ENCODE peak calls at places on chromosome 10, in nine cellular contexts. T, S, U, M, Y, O, E, L and H are unnamed samples. For H3K9me2, the result is how much of the 10 kb centered on the place peaks cover.

GRCh38 chr10:110681023-110681681 is 37.0 kb downstream of the RBM20 start:
- DNase-seq in U (peak), S (peak), O (peak), E (peak), Y (peak), T (peak), L (no peak), M (peak), H (no peak)

GRCh38 chr10:101124933-101125332 is 6.2 kb upstream of the TLX1 start:
- DNase-seq in S (no peak), U (no peak), O (no peak), Y (no peak), L (no peak), E (no peak), M (no peak), T (no peak), H (no peak)

GRCh38 chr10:21488246-21488953 is 37.1 kb downstream of the SKIDA1 start:
- DNase-seq in S (no peak), Y (no peak), T (no peak), L (no peak), U (no peak), M (no peak), O (no peak), E (no peak), H (no peak)

GRCh38 chr10:60262647-60263126 is 127.0 kb downstream of the ANK3 start:
- DNase-seq in O (no peak), S (no peak), L (no peak), Y (no peak), M (no peak), E (no peak), U (no peak), T (no peak), H (no peak)

GRCh38 chr10:127550861-127551260 is 1.8 kb downstream of the NPS start:
- DNase-seq in T (no peak), Y (no peak), L (no peak), O (no peak), E (no peak), U (peak), M (no peak), S (no peak), H (no peak)

GRCh38 chr10:104437226-104437625 is 83.6 kb downstream of the CFAP58 start:
- DNase-seq in O (no peak), U (no peak), T (no peak), L (no peak), M (no peak), Y (no peak), E (no peak), S (peak), H (no peak)

GRCh38 chr10:133262696-133263095 is 14.0 kb downstream of the ADAM8 start:
- DNase-seq in S (no peak), M (no peak), L (no peak), E (no peak), T (no peak), Y (no peak), O (no peak), U (no peak), H (no peak)

GRCh38 chr10:11863353-11864105 is 40.4 kb downstream of the PROSER2 start:
- DNase-seq in U (no peak), E (no peak), O (no peak), S (no peak), T (peak), M (no peak), Y (no peak), L (no peak), H (peak)

GRCh38 chr10:45144666-45145065 is 143.9 kb downstream of the ZNF22 start:
- DNase-seq in T (no peak), O (no peak), U (no peak), L (no peak), S (no peak), Y (no peak), M (no peak), E (no peak), H (no peak)

GRCh38 chr10:32985781-32986350 is 27.8 kb upstream of the ITGB1 start:
- DNase-seq in S (peak), T (peak), Y (no peak), E (no peak), U (peak), O (no peak), M (no peak), L (no peak), H (no peak)

GRCh38 chr10:68598978-68599753 is 39.0 kb downstream of the TET1 start:
- DNase-seq in S (peak), E (no peak), M (peak), U (peak), Y (peak), O (peak), T (no peak), L (peak), H (no peak)

GRCh38 chr10:73262880-73263279 is 10.4 kb upstream of the MRPS16 start:
- DNase-seq in M (no peak), Y (no peak), T (no peak), L (no peak), U (no peak), S (no peak), E (no peak), O (no peak), H (no peak)

GRCh38 chr10:88110822-88111221 is 247.4 kb downstream of the PTEN start:
- DNase-seq in O (no peak), Y (no peak), M (no peak), U (no peak), S (peak), E (no peak), T (peak), L (no peak), H (no peak)

GRCh38 chr10:91632671-91633550 is at the start of gene PPP1R3C:
- DNase-seq in M (peak), U (no peak), E (no peak), T (no peak), O (peak), Y (peak), L (peak), S (peak), H (peak)

GRCh38 chr10:110747609-110748464 is 103.7 kb downstream of the RBM20 start:
- DNase-seq in U (no peak), L (no peak), O (no peak), Y (no peak), S (peak), M (no peak), T (no peak), E (no peak), H (no peak)

GRCh38 chr10:110279062-110279986 is 25.4 kb downstream of the SMNDC1 start:
- DNase-seq in L (peak), U (peak), O (peak), Y (peak), S (peak), M (peak), T (peak), E (peak), H (peak)

GRCh38 chr10:91907033-91907594 is 2.2 kb downstream of the FGFBP3 start:
- DNase-seq in L (no peak), M (no peak), O (no peak), T (no peak), S (peak), E (no peak), U (no peak), Y (no peak), H (no peak)

GRCh38 chr10:98033515-98033914 is 3.1 kb upstream of the CRTAC1 start:
- DNase-seq in O (no peak), S (no peak), L (no peak), E (no peak), T (no peak), Y (no peak), U (no peak), M (no peak), H (no peak)

GRCh38 chr10:45091968-45092367 is 91.2 kb downstream of the ZNF22 start:
- DNase-seq in T (no peak), U (no peak), L (no peak), O (no peak), S (no peak), M (no peak), Y (peak), E (no peak), H (peak)

GRCh38 chr10:93745411-93746065 is 12.2 kb upstream of the LGI1 start:
- DNase-seq in O (peak), E (no peak), M (no peak), U (peak), S (peak), Y (no peak), T (peak), L (peak), H (no peak)

GRCh38 chr10:7117806-7118674 is 292.8 kb downstream of the SFMBT2 start:
- DNase-seq in U (no peak), E (no peak), M (no peak), T (no peak), L (no peak), O (no peak), Y (no peak), S (no peak), H (no peak)

GRCh38 chr10:3783721-3784432 is 1.1 kb downstream of the KLF6 start:
- DNase-seq in M (peak), O (peak), U (peak), Y (peak), T (peak), E (no peak), L (peak), S (peak), H (peak)

GRCh38 chr10:130195746-130196294 is 59.6 kb downstream of the GLRX3 start:
- DNase-seq in T (no peak), L (no peak), U (no peak), M (no peak), E (no peak), O (no peak), S (no peak), Y (no peak), H (no peak)

GRCh38 chr10:44960098-44960480 is 487 bp downstream of the RASSF4 start:
- DNase-seq in E (no peak), M (no peak), O (peak), U (no peak), T (no peak), S (no peak), Y (no peak), L (no peak), H (peak)

GRCh38 chr10:30724296-30724695 is 94.7 kb upstream of the LYZL2 start:
- DNase-seq in U (no peak), M (no peak), L (no peak), E (no peak), S (no peak), Y (no peak), T (no peak), O (no peak), H (no peak)

GRCh38 chr10:94413374-94413773 is 11.0 kb downstream of the TBC1D12 start:
- DNase-seq in L (no peak), E (no peak), U (no peak), Y (no peak), O (no peak), S (no peak), M (no peak), T (no peak), H (peak)

GRCh38 chr10:70958396-70958795 is 70.0 kb upstream of the PCBD1 start:
- DNase-seq in E (no peak), T (no peak), U (no peak), S (peak), O (no peak), Y (no peak), L (no peak), M (no peak), H (no peak)

GRCh38 chr10:47287365-47287802 is 12.6 kb upstream of the GDF10 start:
- DNase-seq in O (no peak), Y (peak), M (peak), E (no peak), S (no peak), U (peak), L (peak), T (no peak), H (no peak)

GRCh38 chr10:51800121-51800520 is 100.7 kb upstream of the CSTF2T start:
- DNase-seq in T (no peak), U (no peak), E (no peak), O (no peak), Y (no peak), S (no peak), L (no peak), M (no peak), H (no peak)

GRCh38 chr10:112159469-112159868 is 24.1 kb downstream of the GPAM start:
- DNase-seq in M (peak), E (no peak), T (no peak), L (no peak), Y (no peak), S (no peak), U (no peak), O (no peak), H (no peak)

GRCh38 chr10:60389413-60390009 is at the start of gene ANK3:
- DNase-seq in L (no peak), T (no peak), M (no peak), E (no peak), Y (no peak), U (no peak), S (no peak), O (peak), H (no peak)

DNA sequence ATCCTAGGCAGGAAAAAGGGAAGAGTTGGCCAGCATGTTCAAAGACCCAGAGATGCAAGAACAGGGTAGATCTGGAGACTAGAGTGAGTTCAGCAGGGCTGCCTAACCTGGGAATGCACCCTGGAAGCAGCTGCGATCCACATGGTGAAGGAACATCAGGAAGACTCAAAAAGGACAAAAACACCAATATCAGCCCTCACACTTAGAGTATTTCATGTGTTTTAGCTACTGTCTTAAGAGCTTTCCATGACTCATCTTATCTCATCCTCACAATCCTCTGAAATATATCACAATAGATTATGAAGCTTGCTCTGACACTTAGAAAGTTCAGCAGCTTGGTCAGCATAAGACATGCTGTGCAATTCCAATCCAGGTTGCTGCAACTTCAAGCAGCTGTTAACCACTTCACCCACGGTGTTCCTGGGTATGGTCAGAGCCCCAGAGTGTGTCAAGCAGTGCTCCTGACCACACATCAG is 380.9 kb downstream of the PARD3 start:
- DNase-seq in U (no peak), E (no peak), M (peak), T (no peak), O (no peak), Y (no peak), L (no peak), S (peak), H (no peak)
- H3K9me2 ChIP-seq in U (under half), E (under half), M (under half), T (under half), O (under half), Y (under half), L (under half), S (under half), H (under half)

GRCh38 chr10:75074711-75075445 is 36.6 kb upstream of the SAMD8 start:
- DNase-seq in T (no peak), M (no peak), Y (no peak), S (no peak), O (no peak), L (no peak), E (no peak), U (no peak), H (no peak)
- H3K9me2 ChIP-seq in T (under half), M (under half), Y (under half), S (under half), O (under half), L (under half), E (under half), U (under half), H (under half)

DNA sequence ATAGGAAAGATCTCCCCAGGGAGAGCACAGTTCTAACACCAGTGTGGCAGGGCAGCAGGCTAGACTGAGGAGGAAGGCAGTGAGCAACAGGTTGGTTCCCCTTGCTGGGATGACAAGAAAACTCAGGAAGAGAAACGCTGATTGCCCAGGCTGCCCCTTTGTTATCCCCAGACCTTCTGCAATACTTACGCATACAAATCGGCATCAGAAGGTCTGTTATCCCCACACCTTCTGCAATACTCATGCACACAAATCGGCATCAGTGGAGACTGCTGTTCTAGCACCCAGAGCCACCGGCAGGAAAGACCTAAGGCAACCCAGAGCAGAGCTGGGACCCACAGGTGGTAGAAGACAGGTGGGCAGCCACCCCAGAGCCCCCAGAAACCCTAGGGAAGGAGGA is 99.0 kb downstream of the CPXM2 start:
- DNase-seq in O (no peak), E (no peak), M (no peak), Y (no peak), L (no peak), T (no peak), U (no peak), S (no peak), H (no peak)
- H3K9me2 ChIP-seq in O (under half), E (under half), M (under half), Y (under half), L (under half), T (under half), U (under half), S (under half), H (under half)

GRCh38 chr10:43045631-43046287 is 31.1 kb upstream of the RET start:
- DNase-seq in M (no peak), T (no peak), O (no peak), U (no peak), L (no peak), S (no peak), E (no peak), Y (peak), H (no peak)

GRCh38 chr10:43045246-43045621 is 31.6 kb upstream of the RET start:
- DNase-seq in U (no peak), O (no peak), M (no peak), E (no peak), L (no peak), S (no peak), Y (peak), T (no peak), H (no peak)

GRCh38 chr10:43043773-43044394 is 33.0 kb upstream of the RET start:
- DNase-seq in M (no peak), Y (peak), T (no peak), L (no peak), U (no peak), S (no peak), E (no peak), O (no peak), H (no peak)

GRCh38 chr10:43043342-43043772 is 33.5 kb upstream of the RET start:
- DNase-seq in O (no peak), U (no peak), Y (peak), E (no peak), T (no peak), S (no peak), L (no peak), M (no peak), H (no peak)

DNA sequence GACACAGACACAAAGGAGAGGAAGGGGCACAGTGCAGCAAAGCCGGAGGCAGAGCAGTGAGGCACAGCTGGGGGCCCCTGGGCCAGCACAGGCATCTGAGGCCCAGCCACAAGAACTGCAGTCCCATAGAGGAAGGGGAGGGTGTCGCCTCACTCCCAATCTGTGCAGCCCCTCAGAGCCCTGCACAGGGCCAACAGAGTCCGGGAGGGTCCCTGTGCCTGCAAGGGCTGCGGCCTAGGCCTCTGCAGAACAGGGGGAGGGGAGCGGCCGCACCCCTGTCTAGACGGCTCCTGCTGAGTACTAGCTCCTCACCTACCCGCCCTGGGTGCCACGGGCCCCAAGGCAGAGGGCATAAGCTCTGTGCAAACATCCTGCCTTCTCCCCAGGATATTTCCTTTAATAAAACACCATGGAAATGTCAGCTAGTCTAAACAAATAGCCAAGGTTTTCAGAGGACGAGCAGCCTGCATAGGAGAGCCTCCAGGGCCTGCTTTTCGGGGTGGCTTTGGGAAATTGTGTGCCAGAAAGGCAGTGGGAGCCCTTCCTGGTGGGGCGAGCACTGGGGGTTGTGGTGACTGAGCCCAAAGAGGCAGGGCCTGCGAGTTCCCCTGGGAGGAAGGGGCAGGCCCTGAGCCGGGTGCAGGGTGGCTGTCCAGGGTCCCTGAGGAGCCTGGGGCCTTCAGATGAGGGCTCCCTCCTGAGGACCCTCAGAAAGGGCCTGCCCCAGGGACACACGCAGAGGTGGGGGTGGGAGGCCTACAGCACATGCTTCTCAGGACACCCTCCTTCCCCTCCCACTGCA is 32.2 kb upstream of the RET start:
- DNase-seq in E (no peak), T (no peak), O (no peak), M (no peak), U (no peak), Y (peak), S (no peak), L (no peak), H (no peak)
- H3K9me2 ChIP-seq in E (under half), T (under half), O (under half), M (under half), U (under half), Y (under half), S (under half), L (under half), H (under half)

GRCh38 chr10:77151395-77151794 is 486.2 kb downstream of the KCNMA1 start:
- DNase-seq in U (no peak), T (no peak), E (no peak), O (no peak), S (no peak), L (no peak), M (no peak), Y (no peak), H (no peak)
- H3K9me2 ChIP-seq in U (under half), T (under half), E (under half), O (under half), S (under half), L (under half), M (under half), Y (under half), H (under half)

GRCh38 chr10:917999-918398 is 13.5 kb downstream of the LARP4B start:
- DNase-seq in E (no peak), Y (no peak), L (no peak), S (no peak), U (no peak), O (no peak), M (no peak), T (no peak), H (no peak)
- H3K9me2 ChIP-seq in E (under half), Y (under half), L (under half), S (under half), U (under half), O (under half), M (under half), T (under half), H (under half)

DNA sequence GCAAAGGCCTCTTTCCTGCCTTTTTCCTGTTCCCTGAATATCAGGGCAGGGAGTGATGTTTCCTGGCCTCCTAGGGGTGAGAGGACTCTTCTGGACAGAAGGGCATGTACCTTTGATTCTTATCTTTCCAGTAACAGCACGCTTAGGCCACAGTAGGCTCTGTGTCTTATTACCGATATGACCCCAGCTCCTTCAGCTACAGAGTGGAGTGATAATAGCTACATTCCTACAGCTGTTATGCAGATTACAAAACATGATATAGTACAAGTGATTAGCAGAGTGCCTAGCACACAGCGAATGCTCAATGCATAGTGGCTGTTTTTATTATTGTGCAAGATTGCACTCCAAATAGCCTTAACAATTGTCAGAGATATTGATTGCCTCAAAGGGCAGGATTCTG is 574.2 kb downstream of the CCSER2 start:
- DNase-seq in S (no peak), U (no peak), L (no peak), E (no peak), O (no peak), T (no peak), M (no peak), Y (peak), H (no peak)
- H3K9me2 ChIP-seq in S (under half), U (under half), L (under half), E (under half), O (under half), T (under half), M (under half), Y (under half), H (under half)